ENCODE peak calls at places on chromosome 15, in nine cellular contexts. T is OCI-M1; S is GM13977; Q is sciatic nerve; K is caudate nucleus; Y is NCI-H1436 treated with DMSO at 0.1 percent for 48 hours; X is retina; R is activated naive CD8-positive, alpha-beta T cell treated with anti-CD3 and anti-CD28 coated beads, Interleukin-2, amount 50 U/mL, for 24 hours; I is HS-27A. N is an unnamed sample.

GRCh38 chr15:41660235-41661077 is at the start of gene MGA:
- DNase-seq in T (no peak), R (peak; percentile 89), Q (peak; percentile 93), K (peak; percentile 74), Y (peak; percentile 77), X (peak; percentile 99), S (peak; percentile 93), I (peak; percentile 88), N (peak; percentile 89)

GRCh38 chr15:65816441-65816840 is 24.3 kb upstream of the DENND4A start:
- DNase-seq in K (no peak), Q (no peak), S (no peak), Y (no peak), T (no peak), R (peak; percentile 59), I (no peak), X (no peak), N (no peak)

GRCh38 chr15:71512281-71513016 is 297.9 kb upstream of the NR2E3 start:
- DNase-seq in X (peak; percentile 7), S (no peak), Q (no peak), Y (no peak), I (no peak), K (no peak), R (no peak), T (no peak), N (no peak)

GRCh38 chr15:29840928-29841327 is 18.7 kb upstream of the TJP1 start:
- DNase-seq in S (no peak), Q (no peak), X (no peak), R (no peak), K (no peak), T (no peak), I (no peak), Y (no peak), N (no peak)

GRCh38 chr15:70627734-70628541 is 135.4 kb downstream of the UACA start:
- DNase-seq in T (no peak), X (peak; percentile 31), Q (no peak), S (no peak), R (no peak), Y (no peak), I (no peak), K (no peak), N (no peak)

GRCh38 chr15:48527517-48527916 is 118.0 kb downstream of the FBN1 start:
- DNase-seq in I (no peak), Y (no peak), X (no peak), R (no peak), K (no peak), Q (no peak), S (no peak), T (no peak), N (no peak)

GRCh38 chr15:38992541-38993334 is 428.1 kb upstream of the RASGRP1 start:
- DNase-seq in K (no peak), T (no peak), I (no peak), S (no peak), R (no peak), X (no peak), Q (no peak), Y (no peak), N (no peak)

GRCh38 chr15:60713096-60714084 is 234.4 kb upstream of the ICE2 start:
- DNase-seq in T (no peak), S (no peak), I (no peak), X (no peak), R (no peak), K (no peak), Y (no peak), Q (no peak), N (no peak)

GRCh38 chr15:67225336-67225735 is 29.1 kb downstream of the AAGAB start:
- DNase-seq in Q (no peak), K (no peak), S (no peak), Y (no peak), R (no peak), X (no peak), I (peak; percentile 40), T (no peak), N (no peak)